ENCODE peak calls at places on chromosomes 11 and 22, in six cellular contexts. D is A549, U is Karpas-422, W is PC-3, S is lower lobe of right lung, L is stomach. V is an unnamed sample.

GRCh38 chr11:35526370-35526792 is 965 bp upstream of the PAMR1 start:
- DNase-seq in D (peak; percentile 50), U (peak; percentile 53), W (no peak), S (no peak), L (no peak), V (no peak)

GRCh38 chr11:33375688-33376311 is 118.6 kb downstream of the HIPK3 start:
- DNase-seq in D (no peak), U (peak; percentile 76), W (peak; percentile 34), S (no peak), L (no peak), V (no peak)

GRCh38 chr11:69004411-69005182 is 8.4 kb downstream of the MRGPRF start:
- DNase-seq in D (no peak), U (no peak), W (no peak), S (no peak), L (no peak), V (no peak)

GRCh38 chr22:42299586-42300285 is 29.3 kb upstream of the TCF20 start:
- DNase-seq in D (no peak), U (peak; percentile 80), W (no peak), S (no peak), L (peak; percentile 34), V (no peak)

GRCh38 chr11:61486779-61487178 is 21.8 kb upstream of the LRRC10B start:
- DNase-seq in D (no peak), U (no peak), W (peak; percentile 84), S (no peak), L (no peak), V (no peak)

GRCh38 chr22:44085743-44086741 is 61.9 kb downstream of the PARVB start:
- DNase-seq in D (peak; percentile 75), U (peak; percentile 83), W (peak; percentile 90), S (peak; percentile 53), L (peak; percentile 85), V (no peak)

GRCh38 chr11:128854801-128855200 is 12.3 kb downstream of the KCNJ1 start:
- DNase-seq in D (no peak), U (no peak), W (no peak), S (no peak), L (no peak), V (no peak)

GRCh38 chr11:34798985-34799384 is 117.2 kb downstream of the APIP start:
- DNase-seq in D (no peak), U (no peak), W (no peak), S (no peak), L (no peak), V (no peak)

GRCh38 chr22:17436981-17437410 is 67.7 kb downstream of the CECR2 start:
- DNase-seq in D (no peak), U (no peak), W (no peak), S (no peak), L (no peak), V (peak; percentile 72)

GRCh38 chr22:42811510-42811909 is 45.6 kb downstream of the ARFGAP3 start:
- DNase-seq in D (no peak), U (peak; percentile 55), W (no peak), S (no peak), L (no peak), V (no peak)

GRCh38 chr22:31046591-31047226 is 34.4 kb upstream of the SMTN start:
- DNase-seq in D (no peak), U (no peak), W (no peak), S (peak; percentile 56), L (peak; percentile 28), V (peak; percentile 5)

GRCh38 chr22:42892571-42893316 is 35.7 kb upstream of the ARFGAP3 start:
- DNase-seq in D (no peak), U (no peak), W (no peak), S (peak; percentile 59), L (peak; percentile 82), V (no peak)

GRCh38 chr22:36977401-36977861 is 41.8 kb downstream of the TST start:
- DNase-seq in D (peak; percentile 72), U (peak; percentile 95), W (peak; percentile 6), S (peak; percentile 81), L (peak; percentile 67), V (no peak)

GRCh38 chr22:35777335-35777975 is 59.8 kb downstream of the APOL5 start:
- DNase-seq in D (no peak), U (no peak), W (peak; percentile 71), S (no peak), L (no peak), V (no peak)

GRCh38 chr11:96426356-96427103 is 36.7 kb downstream of the JRKL start:
- DNase-seq in D (peak; percentile 34), U (peak; percentile 86), W (peak; percentile 72), S (no peak), L (no peak), V (no peak)

GRCh38 chr22:28597665-28598064 is 82.0 kb downstream of the TTC28 start:
- DNase-seq in D (no peak), U (no peak), W (no peak), S (no peak), L (no peak), V (no peak)

GRCh38 chr22:44723801-44724200 is 21.8 kb downstream of the PRR5 start:
- DNase-seq in D (peak; percentile 54), U (peak; percentile 90), W (peak; percentile 39), S (no peak), L (no peak), V (no peak)

GRCh38 chr11:46373787-46374740 is 7.4 kb upstream of the MDK start:
- DNase-seq in D (no peak), U (no peak), W (no peak), S (no peak), L (no peak), V (no peak)

GRCh38 chr11:62921573-62922188 is 518 bp upstream of the CHRM1 start:
- DNase-seq in D (no peak), U (no peak), W (peak; percentile 50), S (no peak), L (peak; percentile 55), V (no peak)

GRCh38 chr11:13335319-13335718 is 57.7 kb downstream of the BMAL1 start:
- DNase-seq in D (peak; percentile 76), U (peak; percentile 79), W (peak; percentile 67), S (peak; percentile 71), L (peak; percentile 71), V (no peak)

GRCh38 chr11:69554849-69555248 is 73.4 kb downstream of the LINC01488 start:
- DNase-seq in D (no peak), U (no peak), W (no peak), S (no peak), L (no peak), V (no peak)

DNA sequence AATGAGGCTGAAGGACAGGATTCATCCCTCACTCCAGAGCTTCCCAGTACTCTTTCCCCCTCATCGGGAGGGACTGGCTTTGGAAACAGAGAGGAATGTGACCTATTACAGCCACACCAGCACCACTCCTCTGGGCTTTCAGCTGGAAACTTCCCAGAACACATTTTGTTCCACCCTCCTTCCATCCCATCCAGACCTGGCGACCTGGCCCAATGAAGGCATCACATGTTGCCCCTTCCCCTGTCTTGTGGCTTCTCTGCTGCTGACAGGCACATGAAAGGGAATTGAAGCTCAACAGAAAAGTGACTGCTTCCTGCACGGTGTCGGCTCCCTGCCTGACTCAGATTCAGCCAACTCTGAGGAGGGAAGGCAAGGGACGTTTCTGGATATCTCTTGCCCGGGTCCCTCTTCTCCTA is 19.1 kb downstream of the IRAG1 start:
- DNase-seq in D (no peak), U (no peak), W (no peak), S (no peak), L (no peak), V (no peak)
- H3K27ac ChIP-seq in D (no peak overlapping the region), U (no peak overlapping the region), W (no peak overlapping the region), S (peak overlapping the region; percentile 68), L (peak overlapping the region; percentile 25), V (no peak overlapping the region)

GRCh38 chr11:72578991-72579815 is 95.0 kb downstream of the PDE2A start:
- DNase-seq in D (no peak), U (no peak), W (no peak), S (peak; percentile 11), L (no peak), V (no peak)
- H3K27ac ChIP-seq in D (no peak overlapping the region), U (no peak overlapping the region), W (no peak overlapping the region), S (no peak overlapping the region), L (no peak overlapping the region), V (no peak overlapping the region)

GRCh38 chr11:2465201-2466068 is 20.6 kb downstream of the KCNQ1 start:
- DNase-seq in D (no peak), U (no peak), W (no peak), S (no peak), L (peak; percentile 75), V (no peak)
- H3K27ac ChIP-seq in D (no peak overlapping the region), U (no peak overlapping the region), W (no peak overlapping the region), S (no peak overlapping the region), L (peak overlapping the region; percentile 82), V (no peak overlapping the region)

GRCh38 chr11:119974467-119974866 is 163.4 kb downstream of the TRIM29 start:
- DNase-seq in D (no peak), U (no peak), W (no peak), S (no peak), L (no peak), V (no peak)
- H3K27ac ChIP-seq in D (no peak overlapping the region), U (no peak overlapping the region), W (no peak overlapping the region), S (no peak overlapping the region), L (no peak overlapping the region), V (peak overlapping the region; percentile 96)

GRCh38 chr11:78217650-78218541 is 29.2 kb downstream of the USP35 start:
- DNase-seq in D (no peak), U (no peak), W (no peak), S (no peak), L (no peak), V (no peak)

GRCh38 chr11:78214331-78215194 is 25.8 kb downstream of the USP35 start:
- DNase-seq in D (no peak), U (no peak), W (no peak), S (no peak), L (peak; percentile 15), V (no peak)

GRCh38 chr11:78218707-78219492 is 30.2 kb downstream of the USP35 start:
- DNase-seq in D (no peak), U (no peak), W (no peak), S (no peak), L (no peak), V (no peak)

GRCh38 chr11:78216021-78216420 is 27.3 kb downstream of the USP35 start:
- DNase-seq in D (no peak), U (no peak), W (no peak), S (no peak), L (no peak), V (no peak)

DNA sequence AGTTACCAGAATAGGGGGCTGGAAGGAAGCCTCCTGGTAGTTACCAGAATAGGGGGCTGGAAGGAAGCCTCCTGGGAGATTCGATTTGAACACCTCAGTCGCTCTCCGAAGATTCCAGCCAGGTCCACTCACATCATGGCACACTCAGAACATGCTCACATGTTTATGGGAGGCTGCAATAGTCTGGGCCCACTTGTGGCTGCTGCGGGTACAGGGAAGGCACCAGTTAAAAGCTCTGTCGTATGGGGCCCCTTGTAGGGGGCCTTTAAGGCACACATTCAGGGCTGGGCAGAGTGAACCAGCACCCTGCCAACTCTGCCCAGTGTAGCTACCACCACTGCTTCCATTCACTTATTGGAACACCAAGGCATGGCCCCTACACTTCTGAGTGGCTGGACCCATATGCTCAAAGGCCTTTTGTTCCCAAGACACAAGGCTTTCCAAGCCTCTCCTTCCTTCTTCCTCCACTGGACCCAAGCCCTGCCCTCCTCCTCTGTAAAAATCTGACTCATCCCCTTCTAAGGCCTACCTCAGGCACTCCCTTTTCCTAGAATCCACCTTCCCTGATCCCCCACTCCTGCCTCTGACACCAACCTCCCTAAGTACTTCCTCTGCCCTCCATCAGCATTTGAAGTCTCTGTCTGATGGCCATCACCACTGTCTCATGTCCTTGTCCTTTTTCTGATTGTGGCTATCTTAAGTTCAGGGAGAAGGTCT is 28.0 kb downstream of the USP35 start:
- DNase-seq in D (peak; percentile 16), U (no peak), W (peak; percentile 66), S (no peak), L (no peak), V (no peak)
- H3K27ac ChIP-seq in D (no peak overlapping the region), U (no peak overlapping the region), W (peak overlapping the region; percentile 34), S (no peak overlapping the region), L (no peak overlapping the region), V (no peak overlapping the region)